ENCODE peak calls at places on chromosomes 4 and X, in eight cellular contexts. C is HFF-Myc, X is CD14-positive monocyte, F is right lobe of liver, P is sigmoid colon, U is B cell, R is mucosa of descending colon, O is Panc1. V is an unnamed sample.
A peak's percentile ranks its signal among the peaks of the same experiment; 100 is the strongest.

GRCh38 chr4:123652501-123652900 is 255.9 kb downstream of the SPRY1 start:
- DNase-seq in P (no peak), O (no peak), R (no peak), F (no peak), X (no peak), C (no peak), U (no peak), V (no peak)

GRCh38 chr4:88177981-88178632 is 19.7 kb upstream of the ABCG2 start:
- DNase-seq in X (peak; percentile 74), F (no peak), P (no peak), O (no peak), U (no peak), R (no peak), C (peak; percentile 52), V (no peak)

GRCh38 chrX:138710866-138711331 is 618 bp downstream of the FGF13 start:
- DNase-seq in P (peak; percentile 57), F (peak; percentile 17), O (no peak), R (peak; percentile 49), X (no peak), U (no peak), C (no peak), V (peak; percentile 56)

GRCh38 chr4:127643791-127644190 is 11.0 kb downstream of the INTU start:
- DNase-seq in C (no peak), F (no peak), R (no peak), O (no peak), X (no peak), U (no peak), P (no peak), V (no peak)

GRCh38 chr4:26235500-26235899 is 85.3 kb upstream of the RBPJ start:
- DNase-seq in U (no peak), C (no peak), F (no peak), R (peak; percentile 68), O (no peak), X (no peak), P (peak; percentile 83), V (no peak)

GRCh38 chr4:140617494-140618060 is 48.8 kb upstream of the UCP1 start:
- DNase-seq in F (no peak), X (no peak), R (no peak), U (no peak), O (no peak), C (no peak), P (no peak), V (no peak)

GRCh38 chrX:41314204-41314603 is 19.8 kb upstream of the DDX3X start:
- DNase-seq in F (no peak), P (no peak), X (no peak), O (no peak), C (no peak), R (no peak), U (no peak), V (no peak)

GRCh38 chr4:147175460-147176025 is 229.9 kb upstream of the TTC29 start:
- DNase-seq in U (no peak), P (no peak), F (no peak), X (no peak), O (no peak), R (no peak), C (no peak), V (no peak)

GRCh38 chr4:17324431-17324830 is 187.5 kb downstream of the QDPR start:
- DNase-seq in P (no peak), R (no peak), C (no peak), X (no peak), U (no peak), F (no peak), O (no peak), V (peak; percentile 57)

GRCh38 chr4:122894802-122895201 is 27.6 kb downstream of the NUDT6 start:
- DNase-seq in U (no peak), X (no peak), P (no peak), O (no peak), C (no peak), R (no peak), F (no peak), V (no peak)

GRCh38 chrX:153673398-153674218 is at the start of gene PNCK:
- DNase-seq in R (no peak), U (peak; percentile 57), P (peak; percentile 66), O (no peak), F (no peak), X (no peak), C (no peak), V (no peak)

DNA sequence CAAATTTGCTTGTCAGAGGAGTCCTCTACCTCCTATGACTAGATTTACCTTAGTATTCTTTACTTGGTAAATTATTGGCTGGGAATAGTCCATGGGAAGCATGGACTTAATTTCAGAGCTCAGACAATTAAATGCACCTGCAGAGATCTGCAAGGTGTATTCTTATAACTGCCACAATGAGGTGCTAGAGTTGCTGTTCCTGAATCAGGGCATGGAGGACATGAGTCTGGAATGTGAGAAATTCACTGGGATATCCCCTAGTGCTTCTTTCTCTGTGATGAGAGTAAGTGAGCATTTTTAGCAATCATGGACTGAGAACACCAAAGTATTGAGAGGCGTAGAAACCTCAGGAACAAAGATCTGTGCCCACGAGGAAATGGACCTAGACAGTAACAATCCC is 32.9 kb upstream of the GRID2 start:
- DNase-seq in U (no peak), R (no peak), C (no peak), F (no peak), X (no peak), P (no peak), O (no peak), V (no peak)
- TF ChIP-seq CTCF in U (no peak), R (no peak), C (no peak), F (no peak), X (no peak), P (no peak), O (no peak), V (peak; percentile 25)

GRCh38 chrX:132648870-132649269 is 160.0 kb upstream of the MBNL3 start:
- DNase-seq in O (no peak), X (no peak), U (no peak), C (no peak), P (no peak), F (no peak), R (no peak), V (no peak)

GRCh38 chrX:132652871-132653270 is 164.0 kb upstream of the MBNL3 start:
- DNase-seq in X (no peak), P (no peak), F (no peak), R (no peak), C (no peak), O (no peak), U (no peak), V (no peak)

GRCh38 chrX:132651411-132652086 is 162.7 kb upstream of the MBNL3 start:
- DNase-seq in X (no peak), U (no peak), C (no peak), O (no peak), P (no peak), F (no peak), R (no peak), V (no peak)
- TF ChIP-seq CTCF in X (no peak), U (no peak), C (no peak), O (peak; percentile 17), P (no peak), F (peak; percentile 4), R (no peak), V (peak; percentile 20)

GRCh38 chrX:71285929-71286328 is 2.5 kb downstream of the NONO start:
- DNase-seq in X (no peak), U (no peak), O (no peak), C (no peak), F (no peak), R (no peak), P (no peak), V (no peak)

GRCh38 chrX:71282514-71283408 is 674 bp upstream of the NONO start:
- DNase-seq in P (no peak), O (no peak), C (peak; percentile 17), R (no peak), X (peak; percentile 45), F (no peak), U (no peak), V (peak; percentile 4)

GRCh38 chrX:71283409-71284143 is at the start of gene NONO:
- DNase-seq in P (peak; percentile 94), R (peak; percentile 86), F (peak; percentile 79), C (peak; percentile 97), O (peak; percentile 93), U (peak; percentile 73), X (peak; percentile 92), V (peak; percentile 77)
- TF ChIP-seq CTCF in P (no peak), R (no peak), F (no peak), C (no peak), O (no peak), U (no peak), X (no peak), V (no peak)

GRCh38 chr4:152935138-152935537 is 985 bp upstream of the FHDC1 start:
- DNase-seq in P (no peak), X (no peak), O (no peak), F (no peak), U (peak; percentile 45), C (no peak), R (peak; percentile 63), V (peak; percentile 25)
- TF ChIP-seq CTCF in P (no peak), X (no peak), O (no peak), F (no peak), U (no peak), C (no peak), R (no peak), V (no peak)

GRCh38 chr4:31592293-31592692 is 872.1 kb downstream of the PCDH7 start:
- DNase-seq in X (no peak), O (no peak), R (no peak), P (no peak), C (no peak), F (no peak), U (no peak), V (no peak)
- TF ChIP-seq CTCF in X (no peak), O (no peak), R (no peak), P (no peak), C (no peak), F (no peak), U (no peak), V (no peak)

GRCh38 chr4:3572363-3572762 is 40.1 kb upstream of the LRPAP1 start:
- DNase-seq in X (no peak), O (no peak), C (no peak), U (no peak), P (peak; percentile 26), F (no peak), R (no peak), V (no peak)
- TF ChIP-seq CTCF in X (no peak), O (no peak), C (no peak), U (no peak), P (no peak), F (no peak), R (no peak), V (no peak)

GRCh38 chr4:150145090-150145949 is 67.1 kb downstream of the DCLK2 start:
- DNase-seq in F (no peak), C (no peak), R (no peak), P (no peak), X (no peak), O (no peak), U (no peak), V (no peak)
- TF ChIP-seq CTCF in F (no peak), C (peak; percentile 37), R (no peak), P (no peak), X (no peak), O (peak; percentile 27), U (no peak), V (peak; percentile 35)

V was measured in nephron progenitor cell.